ENCODE peak calls at places on chromosomes 3 and 15, in four cellular contexts. L is uterus, W is AG04450, K is mammary epithelial cell. B is an unnamed sample.
A peak's percentile ranks its signal among the peaks of the same experiment; 100 is the strongest.

GRCh38 chr3:123036352-123037014 is 8.9 kb upstream of the SEMA5B start:
- DNase-seq in L (no peak), W (peak; percentile 8), K (peak; percentile 75), B (no peak)

GRCh38 chr15:25730918-25731317 is 132.2 kb downstream of the ATP10A start:
- DNase-seq in L (no peak), W (no peak), K (no peak), B (no peak)

GRCh38 chr3:67601385-67601784 is 53.0 kb downstream of the SUCLG2 start:
- DNase-seq in L (no peak), W (no peak), K (peak; percentile 3), B (no peak)

GRCh38 chr3:123401836-123402530 is 46.9 kb downstream of the ADCY5 start:
- DNase-seq in L (no peak), W (no peak), K (no peak), B (no peak)

GRCh38 chr3:184168363-184169120 is 6.1 kb upstream of the AP2M1 start:
- DNase-seq in L (no peak), W (no peak), K (no peak), B (no peak)

GRCh38 chr15:70361106-70361505 is 263.4 kb upstream of the TLE3 start:
- DNase-seq in L (no peak), W (no peak), K (no peak), B (no peak)

GRCh38 chr3:156577731-156578130 is 22.8 kb upstream of the SSR3 start:
- DNase-seq in L (no peak), W (no peak), K (peak; percentile 39), B (peak; percentile 12)

GRCh38 chr15:51322622-51323296 is 15.6 kb downstream of the CYP19A1 start:
- DNase-seq in L (no peak), W (no peak), K (no peak), B (no peak)

GRCh38 chr3:22908974-22909507 is 294.1 kb upstream of the UBE2E2 start:
- DNase-seq in L (no peak), W (no peak), K (no peak), B (no peak)
- TF ChIP-seq CTCF in L (peak; percentile 43), W (no peak), K (peak; percentile 10), B (no peak)

GRCh38 chr3:143975549-143976152 is 4.0 kb downstream of the DIPK2A start:
- DNase-seq in L (no peak), W (peak; percentile 50), K (peak; percentile 32), B (no peak)
- TF ChIP-seq CTCF in L (peak; percentile 46), W (peak; percentile 61), K (peak; percentile 61), B (peak; percentile 70)

DNA sequence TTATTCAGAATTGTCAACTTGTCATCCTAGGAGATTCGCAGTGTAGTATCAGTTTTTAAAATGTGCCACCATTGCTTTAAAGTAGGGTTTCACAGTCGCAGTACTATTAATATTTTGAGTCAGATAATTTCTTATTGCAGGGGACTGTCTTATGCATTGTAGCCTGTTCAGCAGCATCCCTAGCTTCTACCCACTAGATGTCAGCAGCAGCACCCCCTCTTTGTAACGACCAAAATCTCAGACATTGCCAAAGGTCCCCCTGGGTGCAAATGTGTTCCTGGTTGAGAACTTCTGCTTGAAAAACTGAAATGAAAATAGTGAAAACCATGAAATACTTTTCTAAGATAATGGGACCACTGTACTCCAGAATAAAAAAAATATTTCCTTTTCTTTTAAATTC is 474.8 kb downstream of the CNTN3 start:
- DNase-seq in L (no peak), W (no peak), K (no peak), B (no peak)
- TF ChIP-seq CTCF in L (no peak), W (peak; percentile 26), K (peak; percentile 32), B (no peak)

GRCh38 chr3:47002490-47003410 is 23.3 kb downstream of the NBEAL2 start:
- DNase-seq in L (peak; percentile 9), W (no peak), K (no peak), B (no peak)
- TF ChIP-seq CTCF in L (no peak), W (no peak), K (no peak), B (no peak)

GRCh38 chr3:127820221-127820870 is 2.0 kb downstream of the MGLL start:
- DNase-seq in L (no peak), W (no peak), K (no peak), B (no peak)

GRCh38 chr3:127822836-127823589 is 698 bp upstream of the MGLL start:
- DNase-seq in L (no peak), W (no peak), K (peak; percentile 32), B (no peak)

GRCh38 chr3:127820871-127821853 is 1.2 kb downstream of the MGLL start:
- DNase-seq in L (no peak), W (no peak), K (no peak), B (peak; percentile 32)

GRCh38 chr3:127823590-127823857 is 1.2 kb upstream of the MGLL start:
- DNase-seq in L (no peak), W (no peak), K (no peak), B (no peak)

DNA sequence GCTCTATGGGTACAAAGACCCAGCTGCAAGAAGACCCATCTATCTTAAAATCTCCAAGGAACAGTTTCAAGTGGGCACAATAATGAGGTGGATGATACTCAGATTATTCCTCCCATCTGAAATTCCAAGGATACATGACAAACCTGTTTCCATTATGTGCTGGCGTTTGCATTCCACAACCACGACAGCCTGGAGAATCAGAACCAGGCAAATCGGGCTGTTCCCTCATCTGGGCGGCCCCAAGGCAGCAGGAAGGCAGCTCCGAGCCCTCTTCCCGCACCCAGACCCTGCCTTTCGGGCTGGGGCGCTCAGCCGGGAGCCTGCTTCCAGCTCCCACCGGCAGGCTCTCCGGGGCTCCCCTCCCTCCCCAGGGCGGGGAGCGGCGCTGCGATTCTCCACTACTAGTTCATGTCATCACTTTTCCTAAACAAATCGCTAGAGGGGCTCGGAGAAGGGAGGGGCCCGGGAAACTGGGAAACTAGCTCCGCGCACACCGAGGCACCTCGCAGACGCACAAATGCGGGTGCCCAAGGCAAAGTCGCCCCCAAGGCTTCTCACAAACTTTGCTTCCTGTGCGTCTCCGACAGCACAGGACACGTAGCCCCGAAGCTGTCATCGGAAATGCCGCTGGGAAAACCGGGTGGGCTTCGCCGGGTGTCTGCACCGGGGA is at the start of gene MGLL:
- DNase-seq in L (peak; percentile 30), W (no peak), K (peak; percentile 50), B (peak; percentile 33)
- TF ChIP-seq CTCF in L (no peak), W (no peak), K (no peak), B (no peak)

GRCh38 chr15:94655249-94655648 is 423.9 kb downstream of the MCTP2 start:
- DNase-seq in L (no peak), W (no peak), K (peak; percentile 6), B (no peak)

DNA sequence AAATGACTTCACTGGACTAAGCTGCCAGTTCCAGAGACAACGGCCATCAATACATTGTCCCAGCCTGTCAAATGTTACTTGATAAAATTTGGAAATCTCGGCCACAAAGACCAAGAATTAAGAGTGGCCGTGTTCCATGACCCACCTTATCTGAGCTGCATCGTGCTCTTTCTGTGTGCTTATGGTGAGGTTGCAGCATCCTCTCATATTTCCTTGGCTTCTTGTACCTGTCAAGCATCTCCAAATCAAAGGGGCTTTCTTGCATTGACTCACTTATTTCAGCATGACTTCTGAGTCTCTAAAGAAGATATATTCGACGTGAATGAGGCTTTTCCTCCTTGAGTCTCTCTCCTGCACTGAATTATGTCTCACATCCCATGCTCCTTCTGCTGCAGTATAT is 421.7 kb downstream of the MCTP2 start:
- DNase-seq in L (no peak), W (no peak), K (no peak), B (no peak)
- TF ChIP-seq CTCF in L (no peak), W (no peak), K (no peak), B (no peak)

GRCh38 chr3:56985460-56986327 is 74.8 kb upstream of the SPATA12 start:
- DNase-seq in L (no peak), W (no peak), K (no peak), B (peak; percentile 53)

GRCh38 chr3:56988458-56988857 is 72.0 kb upstream of the SPATA12 start:
- DNase-seq in L (no peak), W (no peak), K (no peak), B (no peak)

GRCh38 chr3:56986347-56986746 is 74.1 kb upstream of the SPATA12 start:
- DNase-seq in L (no peak), W (no peak), K (no peak), B (no peak)

GRCh38 chr3:56988874-56989433 is 71.5 kb upstream of the SPATA12 start:
- DNase-seq in L (peak; percentile 91), W (peak; percentile 58), K (peak; percentile 59), B (peak; percentile 79)

GRCh38 chr3:56987238-56987932 is 73.1 kb upstream of the SPATA12 start:
- DNase-seq in L (no peak), W (no peak), K (no peak), B (peak; percentile 53)
- TF ChIP-seq CTCF in L (peak; percentile 12), W (peak; percentile 40), K (no peak), B (no peak)

B was measured in activated CD8-positive, alpha-beta T cell treated with anti-CD3 and anti-CD28 coated beads for 36 hours.